ENCODE peak calls at places on chromosomes 16 and 17, in ten cellular contexts. F is spleen, T is sigmoid colon, X is GM10248, K is psoas muscle, S is RWPE1, R is left ventricle myocardium inferior, Y is mammary epithelial cell, A is neural crest cell, G is MM.1S. U is an unnamed sample.

GRCh38 chr17:35286120-35286781 is 43.4 kb downstream of the SLFN5 start:
- DNase-seq in F (no peak), T (no peak), X (no peak), K (no peak), S (no peak), R (no peak), Y (no peak), A (no peak), G (peak; percentile 22), U (peak; percentile 46)

GRCh38 chr17:82097919-82098168 is 192 bp downstream of the FASN start:
- DNase-seq in F (no peak), T (no peak), X (no peak), K (no peak), S (no peak), R (no peak), Y (no peak), A (no peak), G (no peak), U (peak; percentile 32)

GRCh38 chr17:70609566-70609965 is 440.2 kb downstream of the KCNJ2 start:
- DNase-seq in F (no peak), T (no peak), X (no peak), K (no peak), S (no peak), R (no peak), Y (no peak), A (no peak), G (no peak), U (no peak)

GRCh38 chr17:67076290-67076689 is 31.9 kb downstream of the CACNG1 start:
- DNase-seq in F (no peak), T (no peak), X (no peak), K (no peak), S (no peak), R (no peak), Y (no peak), A (no peak), G (no peak), U (no peak)

GRCh38 chr17:40582328-40582901 is 17.1 kb upstream of the CCR7 start:
- DNase-seq in F (peak; percentile 97), T (no peak), X (peak; percentile 64), K (peak; percentile 70), S (peak; percentile 73), R (peak; percentile 42), Y (peak; percentile 81), A (no peak), G (peak; percentile 95), U (peak; percentile 84)

GRCh38 chr17:75602644-75603043 is 15.0 kb downstream of the MYO15B start:
- DNase-seq in F (no peak), T (peak; percentile 57), X (no peak), K (no peak), S (no peak), R (no peak), Y (no peak), A (no peak), G (no peak), U (no peak)

GRCh38 chr16:87661561-87661960 is 59.3 kb downstream of the JPH3 start:
- DNase-seq in F (no peak), T (no peak), X (peak; percentile 65), K (no peak), S (peak; percentile 55), R (no peak), Y (peak; percentile 30), A (peak; percentile 59), G (peak; percentile 26), U (peak; percentile 63)

GRCh38 chr17:58577696-58578095 is 63.3 kb upstream of the MTMR4 start:
- DNase-seq in F (peak; percentile 74), T (no peak), X (peak; percentile 65), K (peak; percentile 56), S (peak; percentile 40), R (peak; percentile 21), Y (peak; percentile 40), A (peak; percentile 68), G (peak; percentile 84), U (peak; percentile 65)

GRCh38 chr16:79721186-79721745 is 120.7 kb upstream of the MAF start:
- DNase-seq in F (no peak), T (no peak), X (no peak), K (no peak), S (no peak), R (no peak), Y (no peak), A (no peak), G (no peak), U (no peak)

GRCh38 chr17:34706029-34706428 is 126.6 kb downstream of the TMEM132E start:
- DNase-seq in F (no peak), T (no peak), X (no peak), K (no peak), S (peak; percentile 27), R (no peak), Y (no peak), A (peak; percentile 53), G (peak; percentile 37), U (peak; percentile 26)

GRCh38 chr16:405548-406506 is 4.1 kb downstream of the DECR2 start:
- DNase-seq in F (no peak), T (no peak), X (no peak), K (no peak), S (no peak), R (no peak), Y (no peak), A (no peak), G (no peak), U (no peak)

GRCh38 chr17:80982426-80982974 is 9.1 kb upstream of the CHMP6 start:
- DNase-seq in F (no peak), T (no peak), X (no peak), K (no peak), S (no peak), R (no peak), Y (no peak), A (no peak), G (no peak), U (no peak)

GRCh38 chr17:80986046-80986445 is 5.6 kb upstream of the CHMP6 start:
- DNase-seq in F (no peak), T (no peak), X (no peak), K (no peak), S (no peak), R (no peak), Y (no peak), A (no peak), G (no peak), U (no peak)

GRCh38 chr17:80983545-80983944 is 8.1 kb upstream of the CHMP6 start:
- DNase-seq in F (no peak), T (no peak), X (no peak), K (peak; percentile 46), S (no peak), R (no peak), Y (no peak), A (no peak), G (no peak), U (no peak)

GRCh38 chr17:80986816-80987480 is 4.7 kb upstream of the CHMP6 start:
- DNase-seq in F (peak; percentile 86), T (no peak), X (no peak), K (peak; percentile 69), S (no peak), R (no peak), Y (no peak), A (no peak), G (no peak), U (no peak)

DNA sequence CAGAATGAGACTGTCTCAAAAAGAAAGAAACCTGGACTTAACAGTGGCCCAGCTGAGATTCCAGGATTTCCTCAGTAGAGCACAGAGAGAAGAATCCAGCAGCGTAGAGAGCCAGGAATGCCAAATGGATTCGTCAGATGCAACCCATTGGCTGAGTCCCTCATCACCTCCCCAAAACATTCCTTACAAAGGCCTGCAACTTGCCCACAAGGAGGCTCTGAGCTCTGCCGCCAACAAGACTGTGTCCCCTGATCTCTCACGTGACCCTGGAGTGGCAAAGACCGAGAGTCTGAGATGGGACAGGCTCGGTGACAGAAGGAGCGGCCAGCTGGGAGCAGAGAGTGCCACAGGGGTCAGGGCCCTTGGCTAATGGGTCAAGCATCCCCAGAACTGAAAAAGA is 6.9 kb upstream of the CHMP6 start:
- DNase-seq in F (no peak), T (no peak), X (no peak), K (peak; percentile 48), S (no peak), R (no peak), Y (peak; percentile 25), A (no peak), G (no peak), U (no peak)
- TF ChIP-seq CTCF in F (no peak), T (peak; percentile 6), X (no peak), K (no peak), S (no peak), R (no peak), Y (no peak), A (no peak), G (no peak), U (no peak)

DNA sequence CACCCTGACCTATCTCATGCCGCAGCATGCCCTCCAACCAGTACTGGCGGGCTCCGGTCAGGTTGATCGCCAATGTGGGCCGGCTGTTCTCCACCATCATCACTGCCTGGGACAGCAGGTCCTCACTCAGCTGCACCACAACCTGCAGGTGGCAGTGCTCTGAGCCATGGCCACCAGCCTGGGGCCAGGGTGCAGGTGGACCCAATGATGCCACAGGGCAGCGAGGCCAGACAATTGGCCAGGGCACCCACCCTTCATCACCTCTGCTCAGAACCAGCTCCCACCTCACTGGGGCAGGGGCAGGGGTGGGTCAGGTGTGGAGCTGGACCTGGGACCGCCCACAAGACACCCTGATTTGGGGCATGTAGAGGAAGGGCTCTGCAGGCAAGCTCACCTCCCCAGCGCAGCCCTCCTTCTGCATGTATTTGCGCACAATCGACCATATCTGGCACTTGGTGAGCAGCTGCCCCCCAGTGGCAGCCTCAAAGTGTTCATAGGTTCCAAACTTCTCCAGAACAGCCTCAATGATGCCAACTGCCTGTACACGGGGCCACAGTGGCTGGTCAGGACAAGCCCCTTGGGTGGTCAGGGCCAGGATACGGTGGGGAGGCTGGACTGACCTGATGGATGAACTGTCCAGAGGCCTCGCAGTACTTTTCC is 4.2 kb downstream of the MATCAP1 start:
- DNase-seq in F (no peak), T (no peak), X (no peak), K (no peak), S (no peak), R (no peak), Y (no peak), A (no peak), G (peak; percentile 7), U (peak; percentile 60)
- TF ChIP-seq CTCF in F (no peak), T (no peak), X (peak; percentile 39), K (no peak), S (peak; percentile 21), R (no peak), Y (no peak), A (peak; percentile 26), G (peak; percentile 10), U (peak; percentile 51)

GRCh38 chr17:38873646-38874380 is 4.0 kb downstream of the LASP1 start:
- DNase-seq in F (peak; percentile 75), T (no peak), X (no peak), K (no peak), S (no peak), R (no peak), Y (no peak), A (no peak), G (no peak), U (peak; percentile 37)
- TF ChIP-seq CTCF in F (no peak), T (no peak), X (no peak), K (no peak), S (no peak), R (no peak), Y (no peak), A (no peak), G (no peak), U (no peak)

DNA sequence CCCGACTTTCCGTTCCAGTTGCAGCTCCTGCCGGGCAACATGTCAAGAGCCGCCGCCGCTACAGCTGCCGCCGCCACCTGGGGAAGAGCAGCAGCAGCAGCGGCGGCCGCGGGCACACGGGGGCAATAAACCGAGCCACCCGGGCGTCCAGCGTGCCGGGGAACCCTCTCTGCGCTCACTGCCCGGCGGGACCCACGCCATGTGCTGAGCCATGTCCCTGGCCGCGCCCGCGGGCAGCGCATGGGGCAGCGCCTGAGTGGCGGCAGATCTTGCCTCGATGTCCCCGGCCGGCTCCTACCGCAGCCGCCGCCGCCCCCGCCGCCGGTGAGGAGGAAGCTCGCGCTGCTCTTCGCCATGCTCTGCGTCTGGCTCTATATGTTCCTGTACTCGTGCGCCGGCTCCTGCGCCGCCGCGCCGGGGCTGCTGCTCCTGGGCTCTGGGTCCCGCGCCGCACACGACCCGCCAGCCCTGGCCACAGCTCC is 439 bp downstream of the HS3ST3B1 start:
- DNase-seq in F (no peak), T (no peak), X (no peak), K (no peak), S (no peak), R (peak; percentile 19), Y (no peak), A (no peak), G (no peak), U (peak; percentile 42)
- TF ChIP-seq CTCF in F (no peak), T (no peak), X (no peak), K (no peak), S (peak; percentile 38), R (peak; percentile 33), Y (no peak), A (peak; percentile 30), G (no peak), U (peak; percentile 28)